ENCODE peak calls at places on chromosome 22, in seven cellular contexts. Q, X, G, N, K, L and C are unnamed samples.

GRCh38 chr22:35838849-35839646 is 121.4 kb downstream of the APOL5 start:
- DNase-seq in Q (no peak), X (peak; percentile 28), G (peak; percentile 57), N (no peak), K (peak; percentile 54), L (no peak), C (peak; percentile 68)

GRCh38 chr22:39313258-39314001 is 6.0 kb downstream of the RPL3 start:
- DNase-seq in Q (no peak), X (no peak), G (no peak), N (no peak), K (no peak), L (no peak), C (no peak)

GRCh38 chr22:24875862-24876506 is 70.0 kb downstream of the SGSM1 start:
- DNase-seq in Q (no peak), X (no peak), G (no peak), N (no peak), K (peak; percentile 12), L (no peak), C (no peak)

GRCh38 chr22:34800265-34800664 is 265.7 kb upstream of the ISX start:
- DNase-seq in Q (no peak), X (no peak), G (peak; percentile 33), N (no peak), K (no peak), L (no peak), C (no peak)

GRCh38 chr22:21623402-21623970 is 6.3 kb downstream of the YDJC start:
- DNase-seq in Q (no peak), X (no peak), G (no peak), N (no peak), K (no peak), L (no peak), C (no peak)

GRCh38 chr22:18987765-18988164 is 51.7 kb upstream of the PRODH start:
- DNase-seq in Q (no peak), X (no peak), G (no peak), N (no peak), K (no peak), L (peak; percentile 52), C (no peak)

GRCh38 chr22:30265851-30266444 is 703 bp downstream of the OSM start:
- DNase-seq in Q (peak; percentile 68), X (peak; percentile 73), G (no peak), N (no peak), K (no peak), L (no peak), C (no peak)

GRCh38 chr22:38271927-38272372 is 860 bp downstream of the TMEM184B start:
- DNase-seq in Q (peak; percentile 71), X (peak; percentile 69), G (no peak), N (no peak), K (no peak), L (no peak), C (peak; percentile 53)

GRCh38 chr22:41290262-41291221 is 4.6 kb upstream of the RANGAP1 start:
- DNase-seq in Q (no peak), X (no peak), G (peak; percentile 18), N (no peak), K (peak; percentile 44), L (no peak), C (no peak)

GRCh38 chr22:22663861-22664800 is 19.7 kb downstream of the GGTLC2 start:
- DNase-seq in Q (no peak), X (no peak), G (no peak), N (no peak), K (no peak), L (no peak), C (no peak)

GRCh38 chr22:30637701-30638114 is 2.1 kb downstream of the SLC35E4 start:
- DNase-seq in Q (no peak), X (no peak), G (no peak), N (no peak), K (no peak), L (peak; percentile 51), C (no peak)

GRCh38 chr22:50185384-50186087 is at the start of gene TRABD:
- DNase-seq in Q (peak; percentile 92), X (peak; percentile 93), G (peak; percentile 65), N (peak; percentile 88), K (peak; percentile 84), L (peak; percentile 99), C (peak; percentile 93)

GRCh38 chr22:43888740-43889139 is 3.1 kb downstream of the PNPLA5 start:
- DNase-seq in Q (no peak), X (no peak), G (no peak), N (no peak), K (no peak), L (no peak), C (no peak)

GRCh38 chr22:50711446-50712340 is 26.3 kb upstream of the ACR start:
- DNase-seq in Q (no peak), X (no peak), G (no peak), N (no peak), K (no peak), L (no peak), C (no peak)

GRCh38 chr22:30909306-30909705 is 59.3 kb downstream of the MORC2 start:
- DNase-seq in Q (no peak), X (no peak), G (no peak), N (no peak), K (no peak), L (no peak), C (no peak)

GRCh38 chr22:44351685-44352377 is 39.1 kb upstream of the SHISAL1 start:
- DNase-seq in Q (no peak), X (peak; percentile 54), G (no peak), N (no peak), K (peak; percentile 46), L (peak; percentile 49), C (peak; percentile 85)

GRCh38 chr22:33785283-33785991 is 134.8 kb downstream of the LARGE1 start:
- DNase-seq in Q (no peak), X (no peak), G (no peak), N (no peak), K (no peak), L (peak; percentile 19), C (no peak)

GRCh38 chr22:31001124-31001770 is 32.2 kb downstream of the TUG1 start:
- DNase-seq in Q (no peak), X (no peak), G (no peak), N (no peak), K (no peak), L (no peak), C (no peak)

GRCh38 chr22:43014062-43014875 is 680 bp downstream of the PACSIN2 start:
- DNase-seq in Q (peak; percentile 47), X (peak; percentile 59), G (no peak), N (peak; percentile 78), K (no peak), L (peak; percentile 54), C (peak; percentile 66)

GRCh38 chr22:39414886-39415285 is 15.3 kb downstream of the TAB1 start:
- DNase-seq in Q (no peak), X (no peak), G (no peak), N (no peak), K (no peak), L (no peak), C (no peak)

GRCh38 chr22:28978158-28978557 is 83.5 kb downstream of the C22orf31 start:
- DNase-seq in Q (no peak), X (no peak), G (no peak), N (no peak), K (no peak), L (no peak), C (no peak)

GRCh38 chr22:34688825-34689224 is 377.1 kb upstream of the ISX start:
- DNase-seq in Q (no peak), X (no peak), G (no peak), N (no peak), K (no peak), L (no peak), C (no peak)

GRCh38 chr22:36238348-36239149 is 778 bp downstream of the APOL2 start:
- DNase-seq in Q (no peak), X (peak; percentile 43), G (peak; percentile 57), N (no peak), K (no peak), L (peak; percentile 36), C (no peak)

GRCh38 chr22:42872821-42873220 is 15.7 kb upstream of the ARFGAP3 start:
- DNase-seq in Q (no peak), X (no peak), G (no peak), N (no peak), K (no peak), L (no peak), C (no peak)

GRCh38 chr22:21933413-21933812 is 19.2 kb downstream of the PPM1F start:
- DNase-seq in Q (no peak), X (no peak), G (no peak), N (peak; percentile 61), K (no peak), L (no peak), C (no peak)

GRCh38 chr22:45834241-45834640 is 142.7 kb downstream of the WNT7B start:
- DNase-seq in Q (no peak), X (no peak), G (no peak), N (no peak), K (no peak), L (no peak), C (no peak)

GRCh38 chr22:45833613-45834012 is 143.3 kb downstream of the WNT7B start:
- DNase-seq in Q (no peak), X (no peak), G (no peak), N (no peak), K (no peak), L (no peak), C (no peak)

GRCh38 chr22:45832180-45832579 is 144.8 kb downstream of the WNT7B start:
- DNase-seq in Q (no peak), X (no peak), G (no peak), N (no peak), K (no peak), L (no peak), C (no peak)

GRCh38 chr22:45831394-45831793 is 145.6 kb downstream of the WNT7B start:
- DNase-seq in Q (no peak), X (no peak), G (no peak), N (no peak), K (peak; percentile 28), L (no peak), C (no peak)

GRCh38 chr22:45832959-45833580 is 143.9 kb downstream of the WNT7B start:
- DNase-seq in Q (no peak), X (no peak), G (no peak), N (no peak), K (no peak), L (no peak), C (no peak)
- H3K4me1 ChIP-seq in Q (no peaks in the 10 kb centered on the region), X (no peaks in the 10 kb centered on the region), G (peaks cover 4% of the 10 kb centered on the region), N (peaks cover 21% of the 10 kb centered on the region), K (peaks cover 23% of the 10 kb centered on the region), L (no peaks in the 10 kb centered on the region), C (peaks cover 2% of the 10 kb centered on the region)

GRCh38 chr22:32050678-32051515 is 7.8 kb downstream of the SLC5A1 start:
- DNase-seq in Q (peak; percentile 52), X (no peak), G (peak; percentile 22), N (peak; percentile 65), K (peak; percentile 72), L (no peak), C (no peak)
- TF ChIP-seq EP300 in Q (no peak), X (no peak), G (no peak), N (no peak), K (no peak), L (no peak), C (no peak)

GRCh38 chr22:48359613-48359965 is 1468.1 kb downstream of the BRD1 start:
- DNase-seq in Q (no peak), X (no peak), G (no peak), N (no peak), K (no peak), L (no peak), C (no peak)
- H3K9me3 ChIP-seq in Q (no peaks in the 10 kb centered on the region), X (no peaks in the 10 kb centered on the region), G (no peaks in the 10 kb centered on the region), N (no peaks in the 10 kb centered on the region), K (no peaks in the 10 kb centered on the region), L (no peaks in the 10 kb centered on the region), C (no peaks in the 10 kb centered on the region)

DNA sequence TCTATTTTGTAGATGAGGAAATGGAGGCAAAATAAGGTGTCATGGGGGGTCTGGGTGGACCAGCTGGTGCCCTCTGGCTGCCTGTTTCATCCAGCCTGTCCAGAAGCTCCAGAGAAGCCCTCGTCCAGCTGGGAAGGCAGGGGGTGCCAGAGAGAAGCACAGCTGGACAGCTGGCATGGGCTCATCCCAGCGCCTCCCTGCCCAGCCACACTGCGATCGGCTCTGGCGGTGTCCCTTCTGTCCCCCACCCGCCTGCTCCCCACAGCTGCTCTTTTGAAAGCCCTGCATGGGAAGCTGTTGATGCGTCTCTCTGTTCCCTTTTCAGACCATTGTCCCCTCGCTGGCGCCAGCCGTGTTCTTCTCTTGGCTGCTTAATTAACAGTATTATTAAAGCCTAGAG is 86.5 kb downstream of the MN1 start:
- DNase-seq in Q (no peak), X (no peak), G (no peak), N (no peak), K (no peak), L (peak; percentile 71), C (no peak)
- H3K4me1 ChIP-seq in Q (no peaks in the 10 kb centered on the region), X (no peaks in the 10 kb centered on the region), G (peaks cover 24% of the 10 kb centered on the region), N (peaks cover 47% of the 10 kb centered on the region), K (peaks cover 21% of the 10 kb centered on the region), L (peaks cover 11% of the 10 kb centered on the region), C (peaks cover 6% of the 10 kb centered on the region)